ENCODE peak calls at places on chromosome 18, in seven cellular contexts. A is transverse colon, Y is Calu3, W is WERI-Rb-1, G is nephron progenitor cell, H is MCF 10A, O is endothelial cell. C is an unnamed sample.

GRCh38 chr18:5276947-5277346 is 18.6 kb downstream of the ZBTB14 start:
- DNase-seq in H (no peak), W (no peak), G (no peak), A (no peak), Y (no peak), O (no peak), C (no peak)

GRCh38 chr18:13451661-13452447 is 233.3 kb downstream of the LDLRAD4 start:
- DNase-seq in A (no peak), Y (no peak), G (no peak), H (no peak), O (no peak), W (no peak), C (no peak)

GRCh38 chr18:8548186-8548585 is 61.1 kb upstream of the RAB12 start:
- DNase-seq in O (no peak), W (no peak), A (no peak), Y (no peak), G (no peak), H (peak), C (no peak)

GRCh38 chr18:46719388-46719787 is 37.5 kb downstream of the ST8SIA5 start:
- DNase-seq in A (no peak), Y (no peak), W (no peak), O (no peak), G (no peak), H (no peak), C (no peak)

GRCh38 chr18:22340340-22340739 is 77.4 kb downstream of the CTAGE1 start:
- DNase-seq in G (no peak), A (no peak), H (no peak), O (no peak), Y (no peak), W (no peak), C (no peak)

GRCh38 chr18:904135-905090 is at the start of gene ADCYAP1:
- DNase-seq in A (no peak), Y (no peak), O (peak), G (peak), H (no peak), W (peak), C (no peak)

GRCh38 chr18:8348051-8348450 is 261.2 kb upstream of the RAB12 start:
- DNase-seq in A (no peak), O (no peak), H (no peak), G (no peak), Y (no peak), W (no peak), C (no peak)

GRCh38 chr18:62937065-62937464 is 221.7 kb downstream of the PHLPP1 start:
- DNase-seq in O (no peak), A (no peak), G (no peak), Y (no peak), W (no peak), H (peak), C (no peak)

GRCh38 chr18:28854964-28855363 is 678.0 kb upstream of the CDH2 start:
- DNase-seq in Y (no peak), H (no peak), A (no peak), W (no peak), O (no peak), G (no peak), C (no peak)

GRCh38 chr18:35369126-35369525 is 8.0 kb downstream of the ZNF396 start:
- DNase-seq in H (no peak), W (no peak), O (no peak), Y (no peak), G (no peak), A (no peak), C (no peak)

GRCh38 chr18:11957636-11958035 is 23.7 kb upstream of the IMPA2 start:
- DNase-seq in O (no peak), W (no peak), Y (no peak), G (no peak), H (no peak), A (no peak), C (no peak)

GRCh38 chr18:6056171-6056932 is 161.0 kb upstream of the TMEM200C start:
- DNase-seq in A (no peak), W (no peak), G (no peak), O (no peak), H (no peak), Y (no peak), C (no peak)

GRCh38 chr18:57863706-57864105 is 60.6 kb upstream of the ATP8B1 start:
- DNase-seq in Y (no peak), O (no peak), H (no peak), W (no peak), G (no peak), A (no peak), C (no peak)

GRCh38 chr18:10927290-10927979 is 221.9 kb downstream of the PIEZO2 start:
- DNase-seq in H (peak), O (no peak), G (no peak), A (no peak), Y (no peak), W (no peak), C (no peak)

GRCh38 chr18:64929026-64929425 is 780.1 kb upstream of the LINC00305 start:
- DNase-seq in H (peak), Y (no peak), O (no peak), W (no peak), G (no peak), A (no peak), C (no peak)

GRCh38 chr18:51257150-51257549 is 59.7 kb upstream of the MEX3C start:
- DNase-seq in O (no peak), A (no peak), H (no peak), G (no peak), Y (no peak), W (no peak), C (no peak)

GRCh38 chr18:35159782-35160181 is 81.1 kb upstream of the ZNF397 start:
- DNase-seq in Y (no peak), O (no peak), H (no peak), A (no peak), G (no peak), W (no peak), C (peak)

GRCh38 chr18:5122270-5122669 is 74.8 kb downstream of the AKAIN1 start:
- DNase-seq in W (no peak), Y (no peak), H (no peak), O (no peak), G (no peak), A (no peak), C (no peak)

GRCh38 chr18:3514312-3515216 is 64.6 kb downstream of the TGIF1 start:
- DNase-seq in H (no peak), W (no peak), G (no peak), Y (no peak), A (no peak), O (no peak), C (no peak)

GRCh38 chr18:159037-159652 is 788 bp downstream of the USP14 start:
- DNase-seq in W (no peak), H (peak), G (no peak), Y (no peak), A (no peak), O (no peak), C (peak)

GRCh38 chr18:45253973-45254372 is 361.3 kb upstream of the SLC14A2 start:
- DNase-seq in W (no peak), G (no peak), H (no peak), A (no peak), O (no peak), Y (no peak), C (no peak)

GRCh38 chr18:70621710-70622109 is 332.9 kb downstream of the SOCS6 start:
- DNase-seq in H (no peak), W (no peak), Y (peak), O (no peak), G (no peak), A (no peak), C (peak)

GRCh38 chr18:22826726-22827125 is 106.4 kb upstream of the RBBP8 start:
- DNase-seq in Y (no peak), H (peak), O (no peak), W (no peak), G (no peak), A (no peak), C (no peak)

GRCh38 chr18:26468931-26469340 is 79.4 kb downstream of the KCTD1 start:
- DNase-seq in G (peak), H (peak), O (peak), A (peak), W (peak), Y (peak), C (peak)

GRCh38 chr18:76619342-76620315 is 124.6 kb upstream of the ZNF516 start:
- DNase-seq in W (peak), A (peak), G (peak), O (peak), H (peak), Y (no peak), C (peak)

GRCh38 chr18:24266124-24266523 is 127.3 kb downstream of the CABYR start:
- DNase-seq in O (no peak), A (no peak), H (no peak), G (no peak), Y (no peak), W (no peak), C (no peak)

GRCh38 chr18:69992776-69993175 is 45.1 kb upstream of the CD226 start:
- DNase-seq in H (peak), W (no peak), O (no peak), G (no peak), Y (no peak), A (no peak), C (no peak)

GRCh38 chr18:58272779-58273500 is 228.9 kb downstream of the NEDD4L start:
- DNase-seq in W (no peak), A (no peak), H (no peak), G (no peak), Y (no peak), O (no peak), C (no peak)

GRCh38 chr18:70337139-70337972 is 48.5 kb downstream of the SOCS6 start:
- DNase-seq in Y (peak), A (peak), W (no peak), G (no peak), H (peak), O (no peak), C (no peak)

GRCh38 chr18:77023115-77023782 is 109.3 kb downstream of the MBP start:
- DNase-seq in O (no peak), W (no peak), A (no peak), H (no peak), Y (no peak), G (no peak), C (no peak)

GRCh38 chr18:2083691-2084090 is 487.6 kb downstream of the METTL4 start:
- DNase-seq in O (peak), Y (peak), G (no peak), H (peak), A (no peak), W (peak), C (peak)

GRCh38 chr18:7575465-7576026 is 8.4 kb downstream of the PTPRM start:
- DNase-seq in A (no peak), Y (no peak), G (no peak), W (no peak), H (peak), O (no peak), C (no peak)

DNA sequence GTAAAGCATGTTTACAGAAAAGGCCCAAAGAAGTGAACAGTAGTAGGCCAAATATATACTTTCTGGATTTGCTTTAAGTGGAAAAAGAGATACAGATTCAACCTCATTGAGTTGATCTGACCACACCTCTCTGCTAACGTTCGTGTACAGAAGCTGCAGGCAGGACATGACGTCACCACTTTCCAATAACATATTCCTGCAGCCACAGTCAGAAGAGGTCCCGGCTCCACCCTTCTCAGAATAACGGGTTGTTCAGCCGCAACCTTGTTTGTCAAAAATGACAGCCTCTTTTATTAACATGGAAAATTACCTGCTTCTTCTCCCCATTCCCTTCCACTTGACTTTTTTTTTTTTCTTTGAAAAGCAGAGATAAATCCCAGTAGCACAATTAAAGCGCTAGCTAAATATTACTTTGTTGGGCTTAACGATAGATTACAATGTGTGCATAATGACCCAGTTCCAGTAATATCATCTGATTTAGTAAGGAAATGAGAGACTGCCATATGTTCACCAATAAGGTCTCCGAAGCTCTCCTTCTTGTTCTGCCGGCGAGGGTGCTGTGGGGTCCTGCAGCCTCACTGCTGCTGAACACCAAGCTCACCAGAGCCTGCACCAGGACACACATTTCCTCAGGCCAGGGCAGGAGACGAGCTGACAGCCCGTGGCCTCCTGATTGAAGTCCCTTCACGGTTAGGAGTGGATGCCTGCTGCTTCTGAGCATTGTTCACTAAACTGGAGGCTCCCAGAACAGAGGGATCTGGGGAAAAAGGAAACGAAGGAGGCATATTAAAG is 451.0 kb upstream of the SALL3 start:
- DNase-seq in A (no peak), Y (no peak), W (peak), G (no peak), H (no peak), O (no peak), C (no peak)
- TF ChIP-seq CTCF in A (no peak), Y (no peak), W (no peak), G (no peak), H (no peak), O (no peak), C (no peak)

DNA sequence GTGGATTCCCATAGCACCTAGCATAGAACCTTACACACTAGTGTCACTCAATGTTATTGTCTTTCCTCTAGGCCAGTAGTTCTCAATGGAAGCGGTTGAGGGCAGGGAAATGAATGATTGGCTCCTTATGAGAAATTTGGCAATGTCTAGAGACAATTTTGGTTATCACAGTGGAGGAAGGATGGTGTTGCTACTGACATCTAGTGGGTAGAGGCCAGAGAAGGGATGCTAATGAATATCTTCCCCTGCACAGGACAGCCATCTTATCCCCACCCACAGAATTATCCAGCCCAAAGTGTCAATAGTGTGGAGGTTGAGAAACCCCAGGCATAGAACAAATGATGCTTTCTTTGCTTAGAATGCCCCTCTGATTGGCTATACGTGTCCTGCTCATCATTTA is 15.8 kb downstream of the C18orf63 start:
- DNase-seq in G (no peak), H (peak), O (no peak), W (no peak), Y (peak), A (no peak), C (no peak)
- TF ChIP-seq CTCF in G (no peak), H (peak), O (peak), W (peak), Y (peak), A (peak), C (peak)

GRCh38 chr18:30709598-30709997 is 332.9 kb downstream of the DSC3 start:
- DNase-seq in Y (no peak), O (no peak), A (no peak), G (no peak), H (peak), W (no peak), C (no peak)

GRCh38 chr18:30713299-30713698 is 329.2 kb downstream of the DSC3 start:
- DNase-seq in H (no peak), W (no peak), G (no peak), Y (no peak), O (no peak), A (no peak), C (no peak)

DNA sequence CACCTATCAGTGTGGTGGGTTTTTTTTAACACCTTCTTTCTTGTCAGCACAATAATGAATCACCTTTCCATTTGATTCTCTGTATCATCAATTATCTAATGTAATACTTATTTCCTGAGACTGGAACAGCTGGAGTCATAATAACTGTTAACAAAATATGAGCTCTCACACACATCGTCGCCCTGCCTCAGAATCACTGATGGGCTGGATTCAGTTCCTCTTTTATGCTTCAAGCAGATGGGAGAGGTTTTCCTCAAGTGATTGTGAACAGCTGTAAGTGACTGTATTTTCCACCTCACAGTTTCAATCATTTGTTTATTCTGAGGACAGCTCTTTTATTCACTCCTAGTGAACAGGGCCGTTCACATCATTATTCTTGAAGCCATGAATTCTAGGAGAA is 330.2 kb downstream of the DSC3 start:
- DNase-seq in H (no peak), W (no peak), G (no peak), A (no peak), Y (no peak), O (no peak), C (no peak)
- TF ChIP-seq CTCF in H (no peak), W (no peak), G (no peak), A (no peak), Y (no peak), O (no peak), C (no peak)

DNA sequence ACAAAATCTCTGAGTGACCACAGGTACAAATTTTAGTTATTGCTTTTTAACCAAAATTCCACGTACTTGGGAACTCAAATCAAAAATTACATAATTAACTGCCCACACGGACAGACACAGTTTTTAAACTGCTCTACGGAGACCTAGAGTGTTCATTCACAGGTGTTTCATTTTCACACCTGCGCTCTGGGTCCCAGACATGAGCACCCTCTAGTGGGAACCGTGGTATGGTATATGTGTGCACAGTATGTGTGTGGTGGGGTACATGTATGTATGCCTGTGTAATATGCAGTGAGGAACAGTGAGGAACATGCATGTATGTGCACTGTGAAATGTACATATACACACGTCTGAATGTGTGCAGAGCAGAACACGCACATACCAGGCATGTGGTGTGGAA is 65.0 kb downstream of the PPP4R1 start:
- DNase-seq in G (no peak), H (no peak), O (no peak), Y (peak), A (no peak), W (no peak), C (peak)
- TF ChIP-seq CTCF in G (no peak), H (no peak), O (no peak), Y (no peak), A (no peak), W (peak), C (no peak)